ENCODE peak calls at places on chromosomes 12 and 14, in five cellular contexts. One of them, this sample, is unnamed.

GRCh38 chr12:43789941-43790340 is 16.2 kb downstream of the TWF1 start:
- DNase-seq in CD4-positive, alpha-beta T cell: no peak
- DNase-seq in COR-L47: no peak
- DNase-seq in natural killer cell: no peak
- DNase-seq in activated naive CD8-positive, alpha-beta T cell treated with anti-CD3 and anti-CD28 coated beads, Interleukin-2, amount 50 U/mL, for 16 hours: no peak
- DNase-seq in this sample: no peak

GRCh38 chr12:84492381-84492883 is 420.2 kb downstream of the SLC6A15 start:
- DNase-seq in CD4-positive, alpha-beta T cell: no peak
- DNase-seq in COR-L47: no peak
- DNase-seq in natural killer cell: no peak
- DNase-seq in activated naive CD8-positive, alpha-beta T cell treated with anti-CD3 and anti-CD28 coated beads, Interleukin-2, amount 50 U/mL, for 16 hours: no peak
- DNase-seq in this sample: no peak

GRCh38 chr12:9329019-9329418 is 120.8 kb upstream of the PZP start:
- DNase-seq in CD4-positive, alpha-beta T cell: no peak
- DNase-seq in COR-L47: no peak
- DNase-seq in natural killer cell: no peak
- DNase-seq in activated naive CD8-positive, alpha-beta T cell treated with anti-CD3 and anti-CD28 coated beads, Interleukin-2, amount 50 U/mL, for 16 hours: no peak
- DNase-seq in this sample: no peak

GRCh38 chr12:26830783-26831601 is 2.0 kb downstream of the ITPR2 start:
- DNase-seq in CD4-positive, alpha-beta T cell: no peak
- DNase-seq in COR-L47: no peak
- DNase-seq in natural killer cell: no peak
- DNase-seq in activated naive CD8-positive, alpha-beta T cell treated with anti-CD3 and anti-CD28 coated beads, Interleukin-2, amount 50 U/mL, for 16 hours: no peak
- DNase-seq in this sample: no peak

GRCh38 chr12:40327506-40327905 is 102.7 kb downstream of the LRRK2 start:
- DNase-seq in CD4-positive, alpha-beta T cell: no peak
- DNase-seq in COR-L47: no peak
- DNase-seq in natural killer cell: no peak
- DNase-seq in activated naive CD8-positive, alpha-beta T cell treated with anti-CD3 and anti-CD28 coated beads, Interleukin-2, amount 50 U/mL, for 16 hours: no peak
- DNase-seq in this sample: no peak

GRCh38 chr14:74571901-74572828 is 39.9 kb downstream of the LTBP2 start:
- DNase-seq in CD4-positive, alpha-beta T cell: no peak
- DNase-seq in COR-L47: no peak
- DNase-seq in natural killer cell: no peak
- DNase-seq in activated naive CD8-positive, alpha-beta T cell treated with anti-CD3 and anti-CD28 coated beads, Interleukin-2, amount 50 U/mL, for 16 hours: no peak
- DNase-seq in this sample: no peak

GRCh38 chr14:100417466-100417865 is 94.3 kb downstream of the SLC25A47 start:
- DNase-seq in CD4-positive, alpha-beta T cell: no peak
- DNase-seq in COR-L47: no peak
- DNase-seq in natural killer cell: no peak
- DNase-seq in activated naive CD8-positive, alpha-beta T cell treated with anti-CD3 and anti-CD28 coated beads, Interleukin-2, amount 50 U/mL, for 16 hours: no peak
- DNase-seq in this sample: no peak

GRCh38 chr14:45947785-45948184 is 694.8 kb upstream of the MIS18BP1 start:
- DNase-seq in CD4-positive, alpha-beta T cell: no peak
- DNase-seq in COR-L47: no peak
- DNase-seq in natural killer cell: no peak
- DNase-seq in activated naive CD8-positive, alpha-beta T cell treated with anti-CD3 and anti-CD28 coated beads, Interleukin-2, amount 50 U/mL, for 16 hours: no peak
- DNase-seq in this sample: no peak

GRCh38 chr12:65182012-65182739 is 12.8 kb downstream of the LEMD3 start:
- DNase-seq in CD4-positive, alpha-beta T cell: no peak
- DNase-seq in COR-L47: no peak
- DNase-seq in natural killer cell: no peak
- DNase-seq in activated naive CD8-positive, alpha-beta T cell treated with anti-CD3 and anti-CD28 coated beads, Interleukin-2, amount 50 U/mL, for 16 hours: no peak
- DNase-seq in this sample: no peak

GRCh38 chr14:34120185-34120977 is 169.5 kb upstream of the EGLN3 start:
- DNase-seq in CD4-positive, alpha-beta T cell: no peak
- DNase-seq in COR-L47: no peak
- DNase-seq in natural killer cell: no peak
- DNase-seq in activated naive CD8-positive, alpha-beta T cell treated with anti-CD3 and anti-CD28 coated beads, Interleukin-2, amount 50 U/mL, for 16 hours: no peak
- DNase-seq in this sample: no peak